ENCODE peak calls at places on chromosomes 1 and 21, in eight cellular contexts. F is OCI-LY7; K is aorta; S is IMR-90; E is ascending aorta; Q is CD8-positive, alpha-beta memory T cell; N is pancreas; T is left lung. M is an unnamed sample.

GRCh38 chr1:172897738-172898137 is 153.0 kb downstream of the TNFSF18 start:
- DNase-seq in F (no peak), K (no peak), S (peak; percentile 55), E (no peak), Q (no peak), N (no peak), T (no peak), M (no peak)

GRCh38 chr1:201252833-201253810 is 30.2 kb upstream of the PKP1 start:
- DNase-seq in F (no peak), K (no peak), S (no peak), E (no peak), Q (no peak), N (no peak), T (peak; percentile 57), M (no peak)

GRCh38 chr21:39763282-39763970 is 18.4 kb downstream of the IGSF5 start:
- DNase-seq in F (no peak), K (no peak), S (no peak), E (no peak), Q (no peak), N (no peak), T (no peak), M (no peak)

GRCh38 chr21:24895885-24896734 is 711.2 kb downstream of the MRPL39 start:
- DNase-seq in F (no peak), K (no peak), S (peak; percentile 25), E (no peak), Q (no peak), N (no peak), T (no peak), M (no peak)

GRCh38 chr1:181127898-181128453 is 39.5 kb downstream of the IER5 start:
- DNase-seq in F (no peak), K (no peak), S (peak; percentile 44), E (no peak), Q (no peak), N (no peak), T (no peak), M (no peak)

GRCh38 chr1:86712088-86712860 is 7.9 kb downstream of the SH3GLB1 start:
- DNase-seq in F (no peak), K (no peak), S (no peak), E (no peak), Q (no peak), N (no peak), T (no peak), M (no peak)

GRCh38 chr1:199948587-199949280 is 78.8 kb upstream of the NR5A2 start:
- DNase-seq in F (peak; percentile 33), K (no peak), S (peak; percentile 31), E (no peak), Q (no peak), N (no peak), T (no peak), M (no peak)

GRCh38 chr1:153919879-153920852 is 2.6 kb downstream of the GATAD2B start:
- DNase-seq in F (peak; percentile 58), K (no peak), S (peak; percentile 42), E (no peak), Q (peak; percentile 29), N (no peak), T (no peak), M (no peak)

GRCh38 chr1:228363686-228364067 is 43.0 kb downstream of the TRIM11 start:
- DNase-seq in F (no peak), K (peak; percentile 50), S (no peak), E (no peak), Q (no peak), N (no peak), T (peak; percentile 49), M (no peak)

GRCh38 chr1:52400131-52400530 is 4.1 kb downstream of the ORC1 start:
- DNase-seq in F (no peak), K (no peak), S (no peak), E (no peak), Q (no peak), N (no peak), T (no peak), M (no peak)

GRCh38 chr1:178818416-178818815 is 52.5 kb downstream of the ANGPTL1 start:
- DNase-seq in F (no peak), K (no peak), S (peak; percentile 79), E (no peak), Q (no peak), N (no peak), T (no peak), M (no peak)

GRCh38 chr1:228811655-228812315 is 76.5 kb downstream of the RHOU start:
- DNase-seq in F (no peak), K (no peak), S (no peak), E (no peak), Q (no peak), N (no peak), T (no peak), M (no peak)

GRCh38 chr1:25871086-25871703 is 4.3 kb downstream of the PAQR7 start:
- DNase-seq in F (no peak), K (no peak), S (no peak), E (no peak), Q (no peak), N (no peak), T (no peak), M (no peak)

GRCh38 chr1:22711071-22711470 is 432 bp downstream of the EPHB2 start:
- DNase-seq in F (no peak), K (no peak), S (no peak), E (no peak), Q (no peak), N (peak; percentile 29), T (no peak), M (no peak)

GRCh38 chr1:20308569-20308968 is 17.9 kb downstream of the VWA5B1 start:
- DNase-seq in F (no peak), K (no peak), S (no peak), E (no peak), Q (no peak), N (no peak), T (no peak), M (no peak)

GRCh38 chr1:22780696-22781095 is 70.1 kb downstream of the EPHB2 start:
- DNase-seq in F (peak; percentile 2), K (no peak), S (peak; percentile 16), E (no peak), Q (no peak), N (peak; percentile 17), T (no peak), M (no peak)

GRCh38 chr1:202551683-202552082 is 158.6 kb downstream of the SYT2 start:
- DNase-seq in F (no peak), K (no peak), S (no peak), E (no peak), Q (no peak), N (no peak), T (no peak), M (no peak)

GRCh38 chr1:1428174-1428573 is 7.1 kb upstream of the ANKRD65 start:
- DNase-seq in F (no peak), K (no peak), S (no peak), E (no peak), Q (no peak), N (no peak), T (peak; percentile 75), M (no peak)
- H3K4me1 ChIP-seq in F (no peaks in the 10 kb centered on the region), K (no peaks in the 10 kb centered on the region), S (peaks cover 16% of the 10 kb centered on the region), E (peaks cover 6% of the 10 kb centered on the region), Q (no peaks in the 10 kb centered on the region), N (peaks cover 39% of the 10 kb centered on the region), T (peaks cover 23% of the 10 kb centered on the region), M (peaks cover 7% of the 10 kb centered on the region)

GRCh38 chr21:32547018-32547417 is 38.3 kb downstream of the TCP10L start:
- DNase-seq in F (no peak), K (no peak), S (no peak), E (no peak), Q (no peak), N (no peak), T (no peak), M (no peak)

GRCh38 chr21:32543975-32544374 is 41.3 kb downstream of the TCP10L start:
- DNase-seq in F (no peak), K (no peak), S (no peak), E (no peak), Q (no peak), N (no peak), T (no peak), M (no peak)

GRCh38 chr21:32548978-32549377 is 36.3 kb downstream of the TCP10L start:
- DNase-seq in F (no peak), K (no peak), S (no peak), E (no peak), Q (no peak), N (no peak), T (no peak), M (no peak)

GRCh38 chr21:32545948-32546441 is 39.3 kb downstream of the TCP10L start:
- DNase-seq in F (no peak), K (no peak), S (peak; percentile 47), E (no peak), Q (no peak), N (no peak), T (no peak), M (no peak)

GRCh38 chr21:32544697-32545096 is 40.6 kb downstream of the TCP10L start:
- DNase-seq in F (no peak), K (no peak), S (no peak), E (no peak), Q (no peak), N (no peak), T (no peak), M (no peak)
- H3K36me3 ChIP-seq in F (no peaks in the 10 kb centered on the region), K (no peaks in the 10 kb centered on the region), S (no peaks in the 10 kb centered on the region), E (no peaks in the 10 kb centered on the region), Q (no peaks in the 10 kb centered on the region), N (no peaks in the 10 kb centered on the region), T (no peaks in the 10 kb centered on the region), M (no peaks in the 10 kb centered on the region)

GRCh38 chr21:45072963-45073300 is 1.4 kb upstream of the ADARB1 start:
- DNase-seq in F (no peak), K (peak; percentile 75), S (no peak), E (no peak), Q (no peak), N (no peak), T (no peak), M (no peak)
- H3K27ac ChIP-seq in F (no peak overlapping the region), K (no peak overlapping the region), S (peak overlapping the region; percentile 99), E (peak overlapping the region; percentile 87), Q (no peak overlapping the region), N (no peak overlapping the region), T (no peak overlapping the region), M (no peak overlapping the region)

GRCh38 chr1:27878787-27879335 is 6.5 kb downstream of the THEMIS2 start:
- DNase-seq in F (no peak), K (no peak), S (no peak), E (no peak), Q (no peak), N (no peak), T (no peak), M (no peak)

GRCh38 chr1:27878038-27878437 is 5.7 kb downstream of the THEMIS2 start:
- DNase-seq in F (no peak), K (no peak), S (no peak), E (no peak), Q (no peak), N (no peak), T (no peak), M (no peak)

GRCh38 chr1:27876341-27877114 is 4.2 kb downstream of the THEMIS2 start:
- DNase-seq in F (no peak), K (peak; percentile 62), S (no peak), E (no peak), Q (no peak), N (no peak), T (peak; percentile 35), M (no peak)

GRCh38 chr1:27879374-27880082 is 7.2 kb downstream of the THEMIS2 start:
- DNase-seq in F (no peak), K (no peak), S (no peak), E (no peak), Q (no peak), N (no peak), T (peak; percentile 45), M (no peak)

DNA sequence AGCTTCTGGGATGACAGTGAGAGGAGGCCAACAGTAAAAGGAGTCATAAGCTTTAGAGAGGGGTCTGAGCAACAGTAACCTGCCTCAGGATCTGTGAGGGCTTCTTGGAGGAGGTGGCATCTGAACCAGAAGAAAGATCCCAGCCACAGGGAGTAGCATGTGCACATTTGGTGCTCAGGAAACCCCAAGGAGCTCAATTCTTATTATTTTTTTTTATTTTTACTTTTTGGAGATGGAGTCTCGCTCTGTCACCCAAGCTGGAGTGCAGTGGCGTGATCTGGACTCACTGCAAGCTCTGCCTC is 4.7 kb downstream of the THEMIS2 start:
- DNase-seq in F (no peak), K (no peak), S (no peak), E (no peak), Q (no peak), N (no peak), T (no peak), M (no peak)
- H3K4me1 ChIP-seq in F (peaks cover 40% of the 10 kb centered on the region), K (no peaks in the 10 kb centered on the region), S (peaks cover 7% of the 10 kb centered on the region), E (peaks cover 2% of the 10 kb centered on the region), Q (peaks cover 24% of the 10 kb centered on the region), N (peaks cover 2% of the 10 kb centered on the region), T (no peaks in the 10 kb centered on the region), M (peaks cover 15% of the 10 kb centered on the region)